ENCODE peak calls at places on chromosomes 2 and 18, in ten cellular contexts. X, W, B, R, J, Z, S, H, V and C are unnamed samples.

GRCh38 chr18:48542513-48543181 is 3.8 kb downstream of the CTIF start:
- DNase-seq in X (peak; percentile 14), W (no peak), B (no peak), R (no peak), J (no peak), Z (no peak), S (no peak), H (no peak), V (no peak), C (no peak)

GRCh38 chr18:76431437-76432273 is 63.4 kb downstream of the ZNF516 start:
- DNase-seq in X (peak; percentile 16), W (no peak), B (no peak), R (no peak), J (no peak), Z (no peak), S (no peak), H (no peak), V (no peak), C (no peak)

GRCh38 chr18:28802546-28802945 is 625.6 kb upstream of the CDH2 start:
- DNase-seq in X (no peak), W (no peak), B (no peak), R (no peak), J (no peak), Z (no peak), S (peak; percentile 36), H (no peak), V (no peak), C (no peak)

GRCh38 chr18:59354731-59355130 is 4.3 kb downstream of the LMAN1 start:
- DNase-seq in X (no peak), W (no peak), B (no peak), R (no peak), J (no peak), Z (no peak), S (no peak), H (no peak), V (no peak), C (no peak)

GRCh38 chr2:152573168-152573567 is 144.1 kb downstream of the PRPF40A start:
- DNase-seq in X (peak; percentile 27), W (no peak), B (peak; percentile 60), R (no peak), J (peak; percentile 79), Z (no peak), S (peak; percentile 74), H (no peak), V (no peak), C (no peak)

GRCh38 chr2:15895615-15896500 is 44.5 kb upstream of the MYCN start:
- DNase-seq in X (no peak), W (no peak), B (no peak), R (no peak), J (no peak), Z (no peak), S (no peak), H (no peak), V (no peak), C (no peak)

GRCh38 chr2:48112911-48113687 is 206.8 kb upstream of the FBXO11 start:
- DNase-seq in X (no peak), W (no peak), B (no peak), R (no peak), J (no peak), Z (no peak), S (peak; percentile 7), H (no peak), V (no peak), C (no peak)

GRCh38 chr18:58788971-58789797 is 75.5 kb upstream of the ZNF532 start:
- DNase-seq in X (no peak), W (peak; percentile 8), B (no peak), R (no peak), J (no peak), Z (no peak), S (peak; percentile 80), H (peak; percentile 39), V (peak; percentile 30), C (peak; percentile 55)

GRCh38 chr2:201070966-201071304 is 536 bp downstream of the HYCC2 start:
- DNase-seq in X (no peak), W (no peak), B (peak; percentile 44), R (no peak), J (no peak), Z (no peak), S (peak; percentile 15), H (no peak), V (no peak), C (no peak)

GRCh38 chr2:201072201-201072530 is 365 bp downstream of the NDUFB3 start:
- DNase-seq in X (no peak), W (no peak), B (no peak), R (no peak), J (no peak), Z (no peak), S (no peak), H (no peak), V (no peak), C (no peak)

GRCh38 chr2:201074996-201075395 is 3.2 kb downstream of the NDUFB3 start:
- DNase-seq in X (no peak), W (no peak), B (no peak), R (no peak), J (no peak), Z (no peak), S (no peak), H (no peak), V (no peak), C (no peak)

GRCh38 chr2:201071305-201072200 is at the start of the genes HYCC2 and NDUFB3:
- DNase-seq in X (peak; percentile 97), W (peak; percentile 83), B (peak; percentile 96), R (peak; percentile 93), J (peak; percentile 80), Z (peak; percentile 84), S (peak; percentile 95), H (peak; percentile 93), V (peak; percentile 88), C (peak; percentile 90)

GRCh38 chr2:201073071-201073470 is 1.3 kb downstream of the NDUFB3 start:
- DNase-seq in X (no peak), W (no peak), B (no peak), R (no peak), J (no peak), Z (no peak), S (no peak), H (no peak), V (no peak), C (no peak)
- TF ChIP-seq CTCF in X (no peak), W (no peak), B (no peak), R (no peak), J (no peak), Z (no peak), S (no peak), H (no peak), V (no peak), C (no peak)

GRCh38 chr2:115880558-115880957 is 1438.1 kb downstream of the DPP10 start:
- DNase-seq in X (peak; percentile 5), W (no peak), B (no peak), R (no peak), J (no peak), Z (no peak), S (no peak), H (no peak), V (no peak), C (no peak)
- TF ChIP-seq CTCF in X (no peak), W (no peak), B (no peak), R (peak; percentile 41), J (peak; percentile 5), Z (no peak), S (no peak), H (no peak), V (no peak), C (no peak)

DNA sequence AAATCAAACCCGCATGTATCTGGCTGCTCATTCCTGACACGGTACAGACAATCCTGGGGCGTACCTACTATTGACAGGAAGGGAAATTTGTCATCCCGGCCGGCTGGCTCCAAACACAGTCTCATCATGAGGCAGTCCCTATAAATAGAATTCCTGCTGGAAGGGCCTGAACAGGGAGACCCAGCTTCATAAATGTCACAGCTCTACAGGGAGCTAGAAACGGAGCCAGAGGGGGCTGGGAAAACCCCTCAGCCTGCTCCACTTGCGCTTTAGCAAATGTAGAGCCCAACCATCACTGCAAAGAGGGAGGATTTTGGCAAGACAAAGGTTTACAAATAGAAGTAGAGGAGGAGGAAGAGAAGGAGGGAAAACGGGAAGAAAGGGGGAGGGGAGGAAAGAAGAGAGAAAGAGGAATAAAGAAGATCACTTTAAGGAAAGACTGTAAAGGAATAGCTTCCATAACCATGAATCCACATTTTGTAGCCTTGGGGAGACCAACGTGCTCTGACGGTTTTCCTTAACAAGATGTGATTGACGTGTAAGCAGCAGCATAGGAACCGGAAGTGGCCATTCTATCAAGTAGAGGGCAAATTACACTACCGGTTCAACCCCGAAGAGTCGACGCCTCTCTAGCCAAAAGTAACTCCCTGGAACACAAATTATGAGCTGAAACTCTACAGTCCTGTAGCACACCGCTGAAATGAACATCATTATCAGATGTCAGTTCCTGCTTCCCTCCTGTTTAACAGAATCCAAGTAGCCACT is 56.8 kb upstream of the TTN start:
- DNase-seq in X (no peak), W (no peak), B (no peak), R (no peak), J (no peak), Z (no peak), S (peak; percentile 30), H (no peak), V (peak; percentile 53), C (peak; percentile 71)
- TF ChIP-seq CTCF in X (no peak), W (no peak), B (no peak), R (no peak), J (no peak), Z (no peak), S (no peak), H (no peak), V (no peak), C (no peak)

GRCh38 chr18:50796495-50796894 is 23.3 kb downstream of the MRO start:
- DNase-seq in X (no peak), W (no peak), B (no peak), R (no peak), J (no peak), Z (no peak), S (no peak), H (no peak), V (no peak), C (no peak)

GRCh38 chr18:50802133-50802532 is 17.7 kb downstream of the MRO start:
- DNase-seq in X (peak; percentile 12), W (no peak), B (no peak), R (no peak), J (no peak), Z (no peak), S (no peak), H (no peak), V (no peak), C (no peak)

GRCh38 chr18:50793641-50794565 is 25.9 kb downstream of the MRO start:
- DNase-seq in X (no peak), W (no peak), B (no peak), R (no peak), J (no peak), Z (no peak), S (no peak), H (no peak), V (no peak), C (no peak)

GRCh38 chr18:50792885-50793284 is 26.9 kb downstream of the MRO start:
- DNase-seq in X (no peak), W (no peak), B (no peak), R (no peak), J (no peak), Z (no peak), S (no peak), H (no peak), V (no peak), C (no peak)

DNA sequence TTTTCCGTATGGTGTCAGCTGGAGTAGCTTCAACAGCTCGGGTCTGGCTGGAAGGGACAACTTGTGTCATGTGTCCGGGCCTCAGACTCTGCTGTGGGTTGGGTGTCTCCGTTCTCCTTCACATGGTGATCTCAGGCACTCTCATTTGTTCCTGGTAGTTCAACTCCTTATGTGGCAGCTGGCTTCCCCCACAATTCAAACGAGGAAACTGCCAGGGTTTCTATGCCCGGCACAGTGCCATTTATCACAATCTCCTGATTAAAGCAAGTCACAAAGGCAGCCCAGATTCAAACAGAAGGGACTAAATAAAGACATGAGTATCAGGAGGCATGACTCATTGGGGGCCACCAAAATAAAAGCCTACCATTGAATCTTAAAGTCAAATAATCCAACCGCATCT is 22.7 kb downstream of the MRO start:
- DNase-seq in X (no peak), W (no peak), B (no peak), R (no peak), J (no peak), Z (no peak), S (no peak), H (peak; percentile 55), V (no peak), C (no peak)
- TF ChIP-seq CTCF in X (no peak), W (no peak), B (no peak), R (no peak), J (no peak), Z (no peak), S (no peak), H (no peak), V (no peak), C (no peak)